ENCODE peak calls at places on chromosomes 16 and 17, in ten cellular contexts. W is endothelial cell of umbilical vein; K is fibroblast of gingiva; E is astrocyte; L is ELR; F is GM12864; M is OCI-LY7; P is activated CD8-positive, alpha-beta T cell treated with anti-CD3 and anti-CD28 coated beads for 36 hours; T is kidney tubule cell; C is T-helper 17 cell. N is an unnamed sample.

GRCh38 chr16:66984902-66985311 is 3.5 kb upstream of the CES4A start:
- DNase-seq in W (no peak), K (no peak), E (no peak), L (no peak), F (no peak), M (no peak), P (peak), T (no peak), C (no peak), N (peak)

GRCh38 chr16:75351183-75351582 is 82.1 kb downstream of the CFDP1 start:
- DNase-seq in W (peak), K (peak), E (peak), L (peak), F (no peak), M (no peak), P (no peak), T (peak), C (no peak), N (no peak)

GRCh38 chr16:88810166-88810867 is 1.4 kb downstream of the APRT start:
- DNase-seq in W (no peak), K (no peak), E (no peak), L (peak), F (no peak), M (peak), P (peak), T (peak), C (no peak), N (no peak)

GRCh38 chr17:49764559-49765180 is 739 bp upstream of the FAM117A start:
- DNase-seq in W (no peak), K (no peak), E (no peak), L (no peak), F (no peak), M (no peak), P (no peak), T (no peak), C (no peak), N (no peak)

GRCh38 chr16:47018223-47018891 is 44.9 kb upstream of the DNAJA2 start:
- DNase-seq in W (peak), K (no peak), E (peak), L (peak), F (peak), M (peak), P (peak), T (peak), C (no peak), N (peak)

GRCh38 chr16:48359983-48360382 is 25.2 kb downstream of the SIAH1 start:
- DNase-seq in W (no peak), K (no peak), E (no peak), L (no peak), F (no peak), M (no peak), P (no peak), T (no peak), C (no peak), N (no peak)

GRCh38 chr16:2337431-2338296 is 2.9 kb downstream of the ABCA3 start:
- DNase-seq in W (peak), K (no peak), E (no peak), L (no peak), F (no peak), M (no peak), P (no peak), T (peak), C (no peak), N (no peak)

GRCh38 chr17:68074279-68074678 is 38.7 kb downstream of the KPNA2 start:
- DNase-seq in W (no peak), K (no peak), E (no peak), L (no peak), F (no peak), M (no peak), P (no peak), T (no peak), C (no peak), N (no peak)

GRCh38 chr16:53282975-53283946 is 151.0 kb upstream of the RBL2 start:
- DNase-seq in W (peak), K (peak), E (peak), L (peak), F (no peak), M (peak), P (no peak), T (peak), C (no peak), N (no peak)

GRCh38 chr16:1204941-1205340 is 20.1 kb downstream of the TPSG1 start:
- DNase-seq in W (no peak), K (no peak), E (no peak), L (no peak), F (no peak), M (no peak), P (no peak), T (no peak), C (no peak), N (no peak)

GRCh38 chr17:57645950-57646686 is 99.0 kb downstream of the CCDC182 start:
- DNase-seq in W (no peak), K (no peak), E (no peak), L (peak), F (no peak), M (no peak), P (peak), T (peak), C (no peak), N (peak)

GRCh38 chr16:30444231-30445148 is 1.2 kb downstream of the SEPHS2 start:
- DNase-seq in W (no peak), K (no peak), E (no peak), L (no peak), F (no peak), M (no peak), P (no peak), T (no peak), C (no peak), N (no peak)